ENCODE peak calls at places on chromosomes 1 and 21, in ten cellular contexts. L is activated CD4-positive, CD25-positive, alpha-beta regulatory T cell treated with anti-CD3 and anti-CD28 coated beads, Interleukin-2, amount 50 U/mL, for 72 hours; S is HCT116; O is stimulated activated CD4-positive, alpha-beta T cell treated with anti-CD3 and anti-CD28 coated beads, Interleukin-1b, Interleukin-23, amount 100 ng/mL, for 24 hours; I is NAMALWA; U is CD8-positive, alpha-beta memory T cell; G is B cell; F is HFF-Myc; K is SK-N-MC; P is right cardiac atrium. H is an unnamed sample.
A peak's percentile ranks its signal among the peaks of the same experiment; 100 is the strongest.

GRCh38 chr1:156359973-156360372 is 9.0 kb upstream of the RHBG start:
- DNase-seq in U (no peak), S (no peak), F (peak; percentile 36), L (no peak), O (no peak), K (no peak), G (no peak), I (no peak), P (no peak), H (no peak)

GRCh38 chr1:200048244-200048643 is 20.7 kb downstream of the NR5A2 start:
- DNase-seq in G (no peak), P (no peak), I (no peak), U (no peak), S (no peak), F (no peak), L (no peak), O (no peak), K (no peak), H (no peak)

GRCh38 chr1:189616893-189617292 is 860.8 kb downstream of the BRINP3 start:
- DNase-seq in L (no peak), G (no peak), P (no peak), O (no peak), S (no peak), U (no peak), K (no peak), F (no peak), I (no peak), H (no peak)

GRCh38 chr1:164801246-164801731 is 242.3 kb downstream of the PBX1 start:
- DNase-seq in I (no peak), L (no peak), U (no peak), S (no peak), P (no peak), F (no peak), G (no peak), K (no peak), O (no peak), H (no peak)

GRCh38 chr21:43653626-43654025 is 5.7 kb downstream of the HSF2BP start:
- DNase-seq in K (no peak), O (no peak), S (no peak), F (no peak), P (no peak), U (no peak), G (no peak), I (no peak), L (no peak), H (no peak)

GRCh38 chr1:7378346-7379130 is 392.6 kb upstream of the VAMP3 start:
- DNase-seq in K (no peak), F (no peak), S (no peak), G (no peak), L (no peak), I (no peak), U (no peak), P (no peak), O (no peak), H (no peak)

GRCh38 chr1:44025816-44026215 is 5.4 kb downstream of the SLC6A9 start:
- DNase-seq in G (no peak), S (no peak), U (no peak), P (no peak), L (no peak), F (no peak), K (no peak), O (no peak), I (peak; percentile 56), H (no peak)

GRCh38 chr1:54359393-54360162 is 46.6 kb downstream of the SSBP3 start:
- DNase-seq in O (no peak), P (no peak), S (no peak), G (no peak), K (no peak), I (no peak), U (no peak), F (no peak), L (no peak), H (no peak)

GRCh38 chr1:54378884-54379445 is 27.2 kb downstream of the SSBP3 start:
- DNase-seq in S (no peak), P (no peak), F (no peak), L (no peak), I (no peak), K (no peak), G (no peak), O (no peak), U (no peak), H (no peak)

GRCh38 chr1:9722378-9722749 is 70.8 kb downstream of the PIK3CD start:
- DNase-seq in S (no peak), I (no peak), K (no peak), G (no peak), P (no peak), L (no peak), F (no peak), O (no peak), U (no peak), H (no peak)

H was measured in NCI-H1048.